ENCODE peak calls at places on chromosome 14, in ten cellular contexts. W is GM13976; R is NCI-H774; S is H9; B is NCI-H2029; Q is nucleus accumbens; K is effector CD4-positive, alpha-beta T cell; Y is endothelial cell of umbilical vein; L is islet precursor cell; C is NCI-H1417. X is an unnamed sample.
A peak's percentile ranks its signal among the peaks of the same experiment; 100 is the strongest.

GRCh38 chr14:92832137-92832700 is 38.1 kb downstream of the GOLGA5 start:
- DNase-seq in L (no peak), B (no peak), C (no peak), Q (no peak), W (no peak), R (no peak), S (no peak), K (no peak), Y (no peak), X (no peak)

GRCh38 chr14:68104518-68104917 is 284.9 kb downstream of the RAD51B start:
- DNase-seq in C (no peak), S (no peak), K (no peak), B (no peak), Y (no peak), W (no peak), R (no peak), L (no peak), Q (no peak), X (no peak)

GRCh38 chr14:72892103-72892878 is 1.6 kb downstream of the DPF3 start:
- DNase-seq in C (no peak), Q (peak; percentile 15), Y (peak; percentile 56), B (no peak), L (peak; percentile 62), K (peak; percentile 18), W (peak; percentile 42), R (no peak), S (peak; percentile 43), X (peak; percentile 28)

GRCh38 chr14:36091096-36091495 is 85.4 kb downstream of the PTCSC3 start:
- DNase-seq in Q (no peak), W (no peak), C (no peak), Y (no peak), L (peak; percentile 86), B (peak; percentile 93), K (no peak), R (peak; percentile 61), S (no peak), X (no peak)

GRCh38 chr14:54366726-54367707 is 29.8 kb upstream of the CDKN3 start:
- DNase-seq in C (no peak), K (peak; percentile 11), B (no peak), S (peak; percentile 79), R (no peak), L (peak; percentile 84), Y (peak; percentile 69), Q (peak; percentile 24), W (no peak), X (peak; percentile 28)

GRCh38 chr14:60565211-60565610 is 56.3 kb downstream of the SIX6 start:
- DNase-seq in S (no peak), C (peak; percentile 74), Y (no peak), B (peak; percentile 57), Q (no peak), K (no peak), W (no peak), R (no peak), L (no peak), X (no peak)

GRCh38 chr14:50541159-50541567 is 8.8 kb upstream of the MAP4K5 start:
- DNase-seq in K (no peak), Q (no peak), C (no peak), L (no peak), S (no peak), Y (no peak), W (no peak), B (no peak), R (no peak), X (no peak)

GRCh38 chr14:105313381-105314286 is 914 bp upstream of the PACS2 start:
- DNase-seq in W (no peak), R (peak; percentile 56), C (peak; percentile 32), B (no peak), Y (peak; percentile 8), S (peak; percentile 55), K (peak; percentile 44), Q (peak; percentile 53), L (no peak), X (peak; percentile 63)

GRCh38 chr14:60585676-60586075 is 63.6 kb downstream of the SIX1 start:
- DNase-seq in W (no peak), L (no peak), R (no peak), S (no peak), Y (no peak), Q (no peak), K (no peak), C (no peak), B (no peak), X (no peak)

GRCh38 chr14:66105819-66106218 is 380.4 kb upstream of the CCDC196 start:
- DNase-seq in C (no peak), B (no peak), R (no peak), L (no peak), W (no peak), Y (peak; percentile 71), Q (no peak), S (no peak), K (no peak), X (no peak)